ENCODE peak calls at places on chromosomes 5 and 9, in ten cellular contexts. One of them, this sample, is unnamed. For H3K36me3, the result is how much of the 10 kb centered on the place peaks cover.

GRCh38 chr5:180601591-180602480 is 10.5 kb upstream of the SCGB3A1 start:
- DNase-seq in IMR-90: no peak
- DNase-seq in GM23248: no peak
- DNase-seq in body of pancreas: no peak
- DNase-seq in astrocyte: no peak
- DNase-seq in endothelial cell of umbilical vein: no peak
- DNase-seq in neural progenitor cell: no peak
- DNase-seq in cardiac muscle cell: no peak
- DNase-seq in keratinocyte: no peak
- DNase-seq in tibial nerve: no peak
- DNase-seq in this sample: no peak

GRCh38 chr5:177374211-177374610 is 10.0 kb upstream of the SLC34A1 start:
- DNase-seq in IMR-90: no peak
- DNase-seq in GM23248: no peak
- DNase-seq in body of pancreas: no peak
- DNase-seq in astrocyte: no peak
- DNase-seq in endothelial cell of umbilical vein: no peak
- DNase-seq in neural progenitor cell: no peak
- DNase-seq in cardiac muscle cell: no peak
- DNase-seq in keratinocyte: no peak
- DNase-seq in tibial nerve: no peak
- DNase-seq in this sample: no peak

GRCh38 chr9:116800885-116801284 is 113.8 kb downstream of the TRIM32 start:
- DNase-seq in IMR-90: no peak
- DNase-seq in GM23248: no peak
- DNase-seq in body of pancreas: no peak
- DNase-seq in astrocyte: no peak
- DNase-seq in endothelial cell of umbilical vein: no peak
- DNase-seq in neural progenitor cell: peak
- DNase-seq in cardiac muscle cell: no peak
- DNase-seq in keratinocyte: no peak
- DNase-seq in tibial nerve: no peak
- DNase-seq in this sample: no peak

GRCh38 chr9:14258840-14259239 is 55.1 kb downstream of the NFIB start:
- DNase-seq in IMR-90: peak
- DNase-seq in GM23248: peak
- DNase-seq in body of pancreas: no peak
- DNase-seq in astrocyte: peak
- DNase-seq in endothelial cell of umbilical vein: no peak
- DNase-seq in neural progenitor cell: no peak
- DNase-seq in cardiac muscle cell: no peak
- DNase-seq in keratinocyte: no peak
- DNase-seq in tibial nerve: no peak
- DNase-seq in this sample: no peak

GRCh38 chr5:141734501-141735231 is 52.6 kb upstream of the ARAP3 start:
- DNase-seq in IMR-90: peak
- DNase-seq in GM23248: peak
- DNase-seq in body of pancreas: peak
- DNase-seq in astrocyte: peak
- DNase-seq in endothelial cell of umbilical vein: peak
- DNase-seq in neural progenitor cell: peak
- DNase-seq in cardiac muscle cell: peak
- DNase-seq in keratinocyte: no peak
- DNase-seq in tibial nerve: no peak
- DNase-seq in this sample: peak

GRCh38 chr9:131112374-131113159 is 12.8 kb upstream of the NUP214 start:
- DNase-seq in IMR-90: no peak
- DNase-seq in GM23248: no peak
- DNase-seq in body of pancreas: no peak
- DNase-seq in astrocyte: no peak
- DNase-seq in endothelial cell of umbilical vein: no peak
- DNase-seq in neural progenitor cell: no peak
- DNase-seq in cardiac muscle cell: no peak
- DNase-seq in keratinocyte: no peak
- DNase-seq in tibial nerve: no peak
- DNase-seq in this sample: no peak

GRCh38 chr9:21030389-21031035 is 928 bp downstream of the HACD4 start:
- DNase-seq in IMR-90: peak
- DNase-seq in GM23248: peak
- DNase-seq in body of pancreas: no peak
- DNase-seq in astrocyte: peak
- DNase-seq in endothelial cell of umbilical vein: peak
- DNase-seq in neural progenitor cell: no peak
- DNase-seq in cardiac muscle cell: no peak
- DNase-seq in keratinocyte: no peak
- DNase-seq in tibial nerve: no peak
- DNase-seq in this sample: peak

GRCh38 chr9:108282872-108283271 is 572.9 kb downstream of the ACTL7B start:
- DNase-seq in IMR-90: peak
- DNase-seq in GM23248: peak
- DNase-seq in body of pancreas: no peak
- DNase-seq in astrocyte: no peak
- DNase-seq in endothelial cell of umbilical vein: no peak
- DNase-seq in neural progenitor cell: no peak
- DNase-seq in cardiac muscle cell: no peak
- DNase-seq in keratinocyte: no peak
- DNase-seq in tibial nerve: no peak
- DNase-seq in this sample: no peak

GRCh38 chr9:114016101-114016500 is 62.0 kb downstream of the AMBP start:
- DNase-seq in IMR-90: no peak
- DNase-seq in GM23248: no peak
- DNase-seq in body of pancreas: no peak
- DNase-seq in astrocyte: no peak
- DNase-seq in endothelial cell of umbilical vein: no peak
- DNase-seq in neural progenitor cell: no peak
- DNase-seq in cardiac muscle cell: no peak
- DNase-seq in keratinocyte: no peak
- DNase-seq in tibial nerve: no peak
- DNase-seq in this sample: no peak
- H3K36me3 ChIP-seq in IMR-90: under half
- H3K36me3 ChIP-seq in GM23248: under half
- H3K36me3 ChIP-seq in body of pancreas: under half
- H3K36me3 ChIP-seq in astrocyte: under half
- H3K36me3 ChIP-seq in endothelial cell of umbilical vein: under half
- H3K36me3 ChIP-seq in neural progenitor cell: under half
- H3K36me3 ChIP-seq in cardiac muscle cell: under half
- H3K36me3 ChIP-seq in keratinocyte: under half
- H3K36me3 ChIP-seq in tibial nerve: half or more
- H3K36me3 ChIP-seq in this sample: under half

GRCh38 chr9:83060557-83060956 is 2.4 kb downstream of the RASEF start:
- DNase-seq in IMR-90: no peak
- DNase-seq in GM23248: no peak
- DNase-seq in body of pancreas: peak
- DNase-seq in astrocyte: no peak
- DNase-seq in endothelial cell of umbilical vein: no peak
- DNase-seq in neural progenitor cell: no peak
- DNase-seq in cardiac muscle cell: no peak
- DNase-seq in keratinocyte: no peak
- DNase-seq in tibial nerve: no peak
- DNase-seq in this sample: peak

GRCh38 chr9:83062653-83063527 is at the start of gene RASEF:
- DNase-seq in IMR-90: no peak
- DNase-seq in GM23248: peak
- DNase-seq in body of pancreas: peak
- DNase-seq in astrocyte: peak
- DNase-seq in endothelial cell of umbilical vein: no peak
- DNase-seq in neural progenitor cell: peak
- DNase-seq in cardiac muscle cell: peak
- DNase-seq in keratinocyte: no peak
- DNase-seq in tibial nerve: no peak
- DNase-seq in this sample: peak

GRCh38 chr9:83059417-83059816 is 3.5 kb downstream of the RASEF start:
- DNase-seq in IMR-90: no peak
- DNase-seq in GM23248: no peak
- DNase-seq in body of pancreas: no peak
- DNase-seq in astrocyte: no peak
- DNase-seq in endothelial cell of umbilical vein: no peak
- DNase-seq in neural progenitor cell: no peak
- DNase-seq in cardiac muscle cell: no peak
- DNase-seq in keratinocyte: no peak
- DNase-seq in tibial nerve: no peak
- DNase-seq in this sample: no peak

GRCh38 chr9:83061036-83061435 is 1.9 kb downstream of the RASEF start:
- DNase-seq in IMR-90: peak
- DNase-seq in GM23248: peak
- DNase-seq in body of pancreas: peak
- DNase-seq in astrocyte: no peak
- DNase-seq in endothelial cell of umbilical vein: no peak
- DNase-seq in neural progenitor cell: no peak
- DNase-seq in cardiac muscle cell: no peak
- DNase-seq in keratinocyte: peak
- DNase-seq in tibial nerve: no peak
- DNase-seq in this sample: peak

DNA sequence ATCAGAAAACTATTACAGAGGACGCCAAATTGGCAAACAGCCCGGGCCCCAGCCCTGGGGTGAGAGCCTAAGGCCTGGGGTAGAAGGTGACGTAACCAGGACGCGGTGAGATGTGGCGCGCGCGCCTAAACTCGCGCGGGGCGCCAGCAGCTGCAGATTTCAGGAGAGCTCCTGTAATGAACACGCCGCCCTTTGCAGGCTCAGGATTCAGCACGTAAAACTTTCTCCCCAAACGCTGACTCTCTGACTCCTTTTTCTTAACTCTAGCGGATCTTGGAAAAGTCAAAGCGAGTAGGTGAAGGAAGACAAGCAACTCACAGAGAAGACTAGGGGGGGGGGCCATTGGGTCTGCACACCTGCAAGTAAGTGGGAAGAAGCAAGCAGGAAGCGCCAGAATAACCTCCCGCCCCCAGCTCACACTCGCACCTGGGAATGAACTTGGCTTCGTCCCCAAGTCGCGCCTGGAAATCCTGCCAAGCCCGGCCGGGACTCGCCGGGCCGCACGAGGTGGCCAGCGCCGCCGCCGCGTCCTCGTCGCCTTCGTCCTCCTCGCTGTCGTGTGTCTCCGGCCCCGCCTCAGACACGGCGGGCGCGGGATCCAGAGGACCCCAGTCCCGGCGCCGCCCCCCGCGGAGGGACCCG is 810 bp downstream of the RASEF start:
- DNase-seq in IMR-90: peak
- DNase-seq in GM23248: peak
- DNase-seq in body of pancreas: peak
- DNase-seq in astrocyte: peak
- DNase-seq in endothelial cell of umbilical vein: no peak
- DNase-seq in neural progenitor cell: peak
- DNase-seq in cardiac muscle cell: peak
- DNase-seq in keratinocyte: no peak
- DNase-seq in tibial nerve: no peak
- DNase-seq in this sample: peak
- H3K27ac ChIP-seq in IMR-90: no peak
- H3K27ac ChIP-seq in GM23248: no peak
- H3K27ac ChIP-seq in body of pancreas: peak
- H3K27ac ChIP-seq in astrocyte: no peak
- H3K27ac ChIP-seq in endothelial cell of umbilical vein: no peak
- H3K27ac ChIP-seq in neural progenitor cell: no peak
- H3K27ac ChIP-seq in cardiac muscle cell: no peak
- H3K27ac ChIP-seq in keratinocyte: no peak
- H3K27ac ChIP-seq in tibial nerve: no peak
- H3K27ac ChIP-seq in this sample: peak

GRCh38 chr9:129813661-129814060 is 10.3 kb downstream of the TOR1A start:
- DNase-seq in IMR-90: no peak
- DNase-seq in GM23248: no peak
- DNase-seq in body of pancreas: no peak
- DNase-seq in astrocyte: no peak
- DNase-seq in endothelial cell of umbilical vein: no peak
- DNase-seq in neural progenitor cell: no peak
- DNase-seq in cardiac muscle cell: no peak
- DNase-seq in keratinocyte: no peak
- DNase-seq in tibial nerve: no peak
- DNase-seq in this sample: no peak

GRCh38 chr9:129814432-129815223 is 9.3 kb downstream of the TOR1A start:
- DNase-seq in IMR-90: no peak
- DNase-seq in GM23248: no peak
- DNase-seq in body of pancreas: no peak
- DNase-seq in astrocyte: no peak
- DNase-seq in endothelial cell of umbilical vein: no peak
- DNase-seq in neural progenitor cell: no peak
- DNase-seq in cardiac muscle cell: no peak
- DNase-seq in keratinocyte: no peak
- DNase-seq in tibial nerve: no peak
- DNase-seq in this sample: no peak

GRCh38 chr9:129812385-129812784 is 9.4 kb downstream of the TOR1B start:
- DNase-seq in IMR-90: no peak
- DNase-seq in GM23248: no peak
- DNase-seq in body of pancreas: no peak
- DNase-seq in astrocyte: no peak
- DNase-seq in endothelial cell of umbilical vein: no peak
- DNase-seq in neural progenitor cell: no peak
- DNase-seq in cardiac muscle cell: no peak
- DNase-seq in keratinocyte: no peak
- DNase-seq in tibial nerve: no peak
- DNase-seq in this sample: peak

GRCh38 chr9:129816501-129817435 is 7.2 kb downstream of the TOR1A start:
- DNase-seq in IMR-90: no peak
- DNase-seq in GM23248: no peak
- DNase-seq in body of pancreas: no peak
- DNase-seq in astrocyte: no peak
- DNase-seq in endothelial cell of umbilical vein: no peak
- DNase-seq in neural progenitor cell: no peak
- DNase-seq in cardiac muscle cell: no peak
- DNase-seq in keratinocyte: no peak
- DNase-seq in tibial nerve: no peak
- DNase-seq in this sample: peak

DNA sequence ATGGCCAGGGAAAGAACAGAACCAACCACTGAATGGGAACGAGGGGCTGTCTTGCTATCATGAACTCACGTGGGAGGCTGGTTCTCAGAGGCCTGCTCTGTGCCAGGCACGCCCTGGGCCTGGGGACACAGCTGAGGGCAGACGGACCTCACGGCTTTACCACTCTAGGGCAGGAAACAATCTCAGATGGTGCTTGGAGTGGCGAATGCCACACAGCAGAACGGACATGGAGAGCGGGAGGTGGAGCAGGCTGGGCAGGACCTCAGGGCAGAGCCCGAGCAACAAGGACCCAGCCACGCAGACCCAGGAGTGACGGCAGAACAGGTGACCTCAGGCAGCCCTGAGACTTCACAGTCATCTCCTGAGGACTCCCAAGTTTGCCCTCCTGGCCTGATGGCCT is 8.7 kb downstream of the TOR1A start:
- DNase-seq in IMR-90: no peak
- DNase-seq in GM23248: no peak
- DNase-seq in body of pancreas: no peak
- DNase-seq in astrocyte: no peak
- DNase-seq in endothelial cell of umbilical vein: no peak
- DNase-seq in neural progenitor cell: no peak
- DNase-seq in cardiac muscle cell: no peak
- DNase-seq in keratinocyte: no peak
- DNase-seq in tibial nerve: no peak
- DNase-seq in this sample: no peak
- H3K36me3 ChIP-seq in IMR-90: half or more
- H3K36me3 ChIP-seq in GM23248: under half
- H3K36me3 ChIP-seq in body of pancreas: under half
- H3K36me3 ChIP-seq in astrocyte: under half
- H3K36me3 ChIP-seq in endothelial cell of umbilical vein: under half
- H3K36me3 ChIP-seq in neural progenitor cell: under half
- H3K36me3 ChIP-seq in cardiac muscle cell: under half
- H3K36me3 ChIP-seq in keratinocyte: under half
- H3K36me3 ChIP-seq in tibial nerve: half or more
- H3K36me3 ChIP-seq in this sample: under half

GRCh38 chr9:37198831-37199230 is 78.5 kb downstream of the ZCCHC7 start:
- DNase-seq in IMR-90: no peak
- DNase-seq in GM23248: no peak
- DNase-seq in body of pancreas: no peak
- DNase-seq in astrocyte: no peak
- DNase-seq in endothelial cell of umbilical vein: no peak
- DNase-seq in neural progenitor cell: no peak
- DNase-seq in cardiac muscle cell: no peak
- DNase-seq in keratinocyte: no peak
- DNase-seq in tibial nerve: no peak
- DNase-seq in this sample: no peak

GRCh38 chr9:37198034-37198718 is 77.8 kb downstream of the ZCCHC7 start:
- DNase-seq in IMR-90: no peak
- DNase-seq in GM23248: no peak
- DNase-seq in body of pancreas: no peak
- DNase-seq in astrocyte: no peak
- DNase-seq in endothelial cell of umbilical vein: no peak
- DNase-seq in neural progenitor cell: no peak
- DNase-seq in cardiac muscle cell: peak
- DNase-seq in keratinocyte: no peak
- DNase-seq in tibial nerve: no peak
- DNase-seq in this sample: no peak

GRCh38 chr9:37200572-37201005 is 80.2 kb downstream of the ZCCHC7 start:
- DNase-seq in IMR-90: peak
- DNase-seq in GM23248: peak
- DNase-seq in body of pancreas: no peak
- DNase-seq in astrocyte: peak
- DNase-seq in endothelial cell of umbilical vein: peak
- DNase-seq in neural progenitor cell: no peak
- DNase-seq in cardiac muscle cell: no peak
- DNase-seq in keratinocyte: no peak
- DNase-seq in tibial nerve: no peak
- DNase-seq in this sample: no peak

GRCh38 chr9:37201581-37201980 is 81.2 kb downstream of the ZCCHC7 start:
- DNase-seq in IMR-90: no peak
- DNase-seq in GM23248: no peak
- DNase-seq in body of pancreas: no peak
- DNase-seq in astrocyte: no peak
- DNase-seq in endothelial cell of umbilical vein: no peak
- DNase-seq in neural progenitor cell: peak
- DNase-seq in cardiac muscle cell: no peak
- DNase-seq in keratinocyte: no peak
- DNase-seq in tibial nerve: no peak
- DNase-seq in this sample: no peak

DNA sequence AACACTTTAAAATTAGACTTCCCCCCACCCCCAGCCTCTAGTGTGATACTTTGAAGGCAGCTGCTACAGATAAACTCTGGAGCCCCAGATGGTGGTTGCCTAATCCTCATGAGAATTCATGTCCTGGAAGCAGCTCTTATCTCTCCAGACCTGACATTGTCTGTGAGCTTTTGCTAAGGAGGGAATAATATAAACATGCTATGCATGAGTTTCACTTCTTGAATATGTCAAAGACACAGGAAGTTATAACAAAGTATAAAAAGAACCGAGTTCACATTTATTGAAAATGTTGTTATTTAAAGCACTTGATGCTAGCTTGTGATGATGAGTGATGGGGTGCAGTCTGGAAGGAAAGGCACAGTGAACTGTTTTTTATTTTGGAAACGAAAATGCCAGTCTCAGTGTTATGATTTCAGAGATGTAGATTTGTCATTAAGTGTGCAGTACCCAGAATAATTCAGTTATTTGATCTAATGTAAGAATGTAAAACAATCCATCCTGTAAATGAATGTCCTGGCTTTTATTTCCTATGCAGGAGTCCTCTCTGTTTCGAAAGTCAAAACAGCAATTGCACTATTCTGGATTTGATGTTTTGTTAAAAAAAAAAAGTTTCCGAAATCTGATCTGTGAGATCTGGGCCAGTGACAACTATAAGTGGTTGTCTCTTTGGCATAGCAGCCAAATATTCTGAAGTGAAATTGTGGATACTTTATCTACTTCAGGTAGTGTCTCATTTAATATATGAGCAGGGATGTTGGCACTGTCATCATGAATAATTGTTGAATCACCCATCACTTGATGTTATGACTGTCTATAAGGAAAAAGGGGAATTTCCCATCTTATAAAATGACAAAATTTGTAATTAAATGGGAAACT is 77.0 kb downstream of the ZCCHC7 start:
- DNase-seq in IMR-90: peak
- DNase-seq in GM23248: peak
- DNase-seq in body of pancreas: no peak
- DNase-seq in astrocyte: no peak
- DNase-seq in endothelial cell of umbilical vein: peak
- DNase-seq in neural progenitor cell: peak
- DNase-seq in cardiac muscle cell: peak
- DNase-seq in keratinocyte: no peak
- DNase-seq in tibial nerve: no peak
- DNase-seq in this sample: no peak
- H3K27ac ChIP-seq in IMR-90: no peak
- H3K27ac ChIP-seq in GM23248: no peak
- H3K27ac ChIP-seq in body of pancreas: no peak
- H3K27ac ChIP-seq in astrocyte: no peak
- H3K27ac ChIP-seq in endothelial cell of umbilical vein: peak
- H3K27ac ChIP-seq in neural progenitor cell: peak
- H3K27ac ChIP-seq in cardiac muscle cell: peak
- H3K27ac ChIP-seq in keratinocyte: peak
- H3K27ac ChIP-seq in tibial nerve: no peak
- H3K27ac ChIP-seq in this sample: no peak

This sample was measured in small intestine.